ENCODE peak calls at places on chromosomes 13 and 19, in four cellular contexts. C is activated naive CD8-positive, alpha-beta T cell treated with anti-CD3 and anti-CD28 coated beads, Interleukin-2, amount 50 U/mL, for 16 hours; Y is BE2C; O is NCI-H1436 treated with DMSO at 0.1 percent for 48 hours. I is an unnamed sample.

GRCh38 chr19:1631557-1632100 is 20.8 kb downstream of the TCF3 start:
- DNase-seq in C (no peak), Y (no peak), O (no peak), I (no peak)

GRCh38 chr19:32677657-32678056 is 2.0 kb downstream of the RGS9BP start:
- DNase-seq in C (no peak), Y (no peak), O (no peak), I (no peak)

GRCh38 chr13:28545583-28546333 is 50.8 kb upstream of the FLT1 start:
- DNase-seq in C (no peak), Y (no peak), O (no peak), I (no peak)

GRCh38 chr13:27961227-27962085 is 7.7 kb downstream of the CDX2 start:
- DNase-seq in C (no peak), Y (no peak), O (no peak), I (no peak)

GRCh38 chr13:77896536-77896935 is 22.1 kb downstream of the EDNRB start:
- DNase-seq in C (no peak), Y (no peak), O (no peak), I (no peak)

GRCh38 chr19:57803594-57804325 is 11.0 kb downstream of the ZNF552 start:
- DNase-seq in C (no peak), Y (no peak), O (no peak), I (no peak)

GRCh38 chr19:17479325-17479791 is 9.0 kb downstream of the SLC27A1 start:
- DNase-seq in C (no peak), Y (no peak), O (no peak), I (no peak)

GRCh38 chr19:23263396-23263795 is 13.2 kb upstream of the ZNF724 start:
- DNase-seq in C (no peak), Y (no peak), O (no peak), I (no peak)

GRCh38 chr19:49862411-49863253 is 4.7 kb downstream of the PNKP start:
- DNase-seq in C (no peak), Y (peak; percentile 72), O (no peak), I (peak; percentile 54)

GRCh38 chr13:30354481-30355404 is 47.4 kb upstream of the KATNAL1 start:
- DNase-seq in C (no peak), Y (peak; percentile 28), O (no peak), I (no peak)

GRCh38 chr19:17565611-17566010 is 10.2 kb downstream of the COLGALT1 start:
- DNase-seq in C (no peak), Y (no peak), O (no peak), I (no peak)

GRCh38 chr13:38849316-38849715 is 141.3 kb downstream of the STOML3 start:
- DNase-seq in C (no peak), Y (no peak), O (no peak), I (no peak)

GRCh38 chr13:75787249-75787940 is 151.3 kb downstream of the LMO7 start:
- DNase-seq in C (no peak), Y (no peak), O (no peak), I (no peak)

GRCh38 chr13:61148691-61149332 is 266.8 kb downstream of the PCDH20 start:
- DNase-seq in C (no peak), Y (no peak), O (no peak), I (no peak)

GRCh38 chr19:54654447-54655321 is 8.1 kb upstream of the LILRB4 start:
- DNase-seq in C (no peak), Y (peak; percentile 44), O (no peak), I (no peak)

GRCh38 chr13:77343841-77344240 is 16.9 kb upstream of the MYCBP2 start:
- DNase-seq in C (no peak), Y (no peak), O (no peak), I (no peak)

GRCh38 chr13:44578064-44578394 is 1.9 kb upstream of the TSC22D1 start:
- DNase-seq in C (no peak), Y (no peak), O (no peak), I (no peak)

GRCh38 chr13:110200276-110200675 is 106.7 kb downstream of the COL4A1 start:
- DNase-seq in C (no peak), Y (no peak), O (no peak), I (no peak)

GRCh38 chr13:39879286-39880035 is 224.0 kb downstream of the COG6 start:
- DNase-seq in C (no peak), Y (no peak), O (no peak), I (no peak)

GRCh38 chr13:66537417-66537816 is 692.7 kb downstream of the PCDH9 start:
- DNase-seq in C (no peak), Y (no peak), O (no peak), I (no peak)

GRCh38 chr19:4986471-4986888 is 17.6 kb downstream of the KDM4B start:
- DNase-seq in C (no peak), Y (no peak), O (no peak), I (no peak)

GRCh38 chr19:1000095-1000494 is at the start of gene GRIN3B:
- DNase-seq in C (peak; percentile 34), Y (peak; percentile 75), O (no peak), I (no peak)

I was measured in ovary.